ENCODE peak calls at places on chromosomes 2 and 18, in four cellular contexts. B is cardiac septum, D is NCI-H2171 treated with DMSO at 0.1 percent for 48 hours, L is HT1080. H is an unnamed sample.

GRCh38 chr2:10658914-10659257 is 30.9 kb downstream of the NOL10 start:
- DNase-seq in B (no peak), D (no peak), L (no peak), H (no peak)

GRCh38 chr2:211816739-211817138 is 721.9 kb downstream of the ERBB4 start:
- DNase-seq in B (no peak), D (peak), L (no peak), H (peak)

GRCh38 chr18:79506191-79507075 is 110.7 kb downstream of the NFATC1 start:
- DNase-seq in B (peak), D (no peak), L (no peak), H (no peak)

GRCh38 chr2:154693941-154694340 is 4.6 kb upstream of the KCNJ3 start:
- DNase-seq in B (no peak), D (peak), L (no peak), H (no peak)

GRCh38 chr2:130894326-130894942 is 57.7 kb downstream of the ARHGEF4 start:
- DNase-seq in B (peak), D (no peak), L (no peak), H (no peak)

GRCh38 chr2:14978836-14979235 is 346.3 kb downstream of the LRATD1 start:
- DNase-seq in B (no peak), D (no peak), L (peak), H (no peak)

GRCh38 chr2:158600155-158600802 is 143.5 kb downstream of the PKP4 start:
- DNase-seq in B (peak), D (no peak), L (peak), H (no peak)

GRCh38 chr2:189178726-189179606 is 595 bp downstream of the COL5A2 start:
- DNase-seq in B (no peak), D (no peak), L (no peak), H (no peak)

GRCh38 chr2:1823187-1824169 is 79.2 kb upstream of the PXDN start:
- DNase-seq in B (no peak), D (peak), L (no peak), H (no peak)

GRCh38 chr2:239590995-239591915 is 190.4 kb upstream of the HDAC4 start:
- DNase-seq in B (peak), D (no peak), L (no peak), H (no peak)

GRCh38 chr2:216651370-216651881 is 18.2 kb downstream of the IGFBP2 start:
- DNase-seq in B (no peak), D (no peak), L (no peak), H (no peak)

GRCh38 chr2:105403785-105404698 is 5.2 kb upstream of the FHL2 start:
- DNase-seq in B (no peak), D (no peak), L (peak), H (no peak)

GRCh38 chr2:169136885-169137534 is 67.6 kb downstream of the DHRS9 start:
- DNase-seq in B (no peak), D (no peak), L (peak), H (no peak)